ENCODE peak calls at places on chromosomes 4 and X, in four cellular contexts. Y, R, Q and D are unnamed samples.

GRCh38 chr4:122854444-122854843 is 27.8 kb downstream of the FGF2 start:
- DNase-seq in Y (no peak), R (no peak), Q (peak; percentile 66), D (no peak)

GRCh38 chrX:136453771-136454170 is 34.0 kb upstream of the BRS3 start:
- DNase-seq in Y (no peak), R (no peak), Q (no peak), D (no peak)

GRCh38 chrX:137567474-137568232 is 1.7 kb downstream of the ZIC3 start:
- DNase-seq in Y (peak; percentile 49), R (no peak), Q (no peak), D (no peak)

GRCh38 chrX:40893251-40893910 is 158.0 kb upstream of the MED14 start:
- DNase-seq in Y (no peak), R (peak; percentile 45), Q (no peak), D (no peak)

GRCh38 chr4:101187837-101188236 is 159.5 kb downstream of the PPP3CA start:
- DNase-seq in Y (no peak), R (no peak), Q (no peak), D (no peak)

GRCh38 chr4:5686338-5686737 is 22.0 kb downstream of the EVC2 start:
- DNase-seq in Y (no peak), R (no peak), Q (no peak), D (no peak)

GRCh38 chrX:77446029-77446585 is 1.1 kb upstream of the FGF16 start:
- DNase-seq in Y (peak; percentile 48), R (no peak), Q (no peak), D (no peak)

GRCh38 chr4:72305620-72306019 is 263.4 kb downstream of the ADAMTS3 start:
- DNase-seq in Y (no peak), R (no peak), Q (no peak), D (no peak)

GRCh38 chr4:57373971-57374370 is 263.8 kb upstream of the IGFBP7 start:
- DNase-seq in Y (no peak), R (no peak), Q (no peak), D (no peak)

GRCh38 chr4:78362310-78362709 is 189.3 kb upstream of the ANXA3 start:
- DNase-seq in Y (peak; percentile 18), R (no peak), Q (no peak), D (no peak)

GRCh38 chr4:174096999-174097398 is 186.5 kb downstream of the FBXO8 start:
- DNase-seq in Y (no peak), R (no peak), Q (no peak), D (no peak)

GRCh38 chrX:72240976-72241375 is 2.1 kb upstream of the ERCC6L start:
- DNase-seq in Y (no peak), R (no peak), Q (no peak), D (no peak)

GRCh38 chr4:189845145-189845846 is 95.4 kb upstream of the FRG1 start:
- DNase-seq in Y (no peak), R (no peak), Q (no peak), D (no peak)

GRCh38 chr4:4694296-4694772 is 152.5 kb upstream of the STX18 start:
- DNase-seq in Y (peak; percentile 49), R (no peak), Q (no peak), D (no peak)

GRCh38 chr4:177404980-177405379 is 37.3 kb downstream of the AGA start:
- DNase-seq in Y (no peak), R (no peak), Q (no peak), D (no peak)

GRCh38 chr4:99683913-99684312 is 26.3 kb upstream of the C4orf54 start:
- DNase-seq in Y (no peak), R (no peak), Q (no peak), D (no peak)

GRCh38 chr4:99679976-99680375 is 22.3 kb upstream of the C4orf54 start:
- DNase-seq in Y (no peak), R (no peak), Q (no peak), D (no peak)

GRCh38 chr4:99677161-99677560 is 19.5 kb upstream of the C4orf54 start:
- DNase-seq in Y (no peak), R (no peak), Q (no peak), D (no peak)

GRCh38 chr4:99679204-99679603 is 21.6 kb upstream of the C4orf54 start:
- DNase-seq in Y (no peak), R (peak; percentile 8), Q (no peak), D (no peak)
- TF ChIP-seq CTCF in Y (no peak), R (no peak), Q (no peak), D (no peak)

GRCh38 chr4:105808459-105809041 is 86.7 kb upstream of the NPNT start:
- DNase-seq in Y (no peak), R (peak; percentile 81), Q (no peak), D (peak; percentile 67)
- H3K4me3 ChIP-seq in Y (no peak overlapping the region), R (no peak overlapping the region), Q (no peak overlapping the region), D (peak overlapping the region; percentile 5)

GRCh38 chr4:14254252-14254651 is 626.7 kb upstream of the BOD1L1 start:
- DNase-seq in Y (peak; percentile 39), R (peak; percentile 46), Q (no peak), D (no peak)
- TF ChIP-seq CTCF in Y (peak; percentile 55), R (peak; percentile 74), Q (peak; percentile 69), D (peak; percentile 63)

DNA sequence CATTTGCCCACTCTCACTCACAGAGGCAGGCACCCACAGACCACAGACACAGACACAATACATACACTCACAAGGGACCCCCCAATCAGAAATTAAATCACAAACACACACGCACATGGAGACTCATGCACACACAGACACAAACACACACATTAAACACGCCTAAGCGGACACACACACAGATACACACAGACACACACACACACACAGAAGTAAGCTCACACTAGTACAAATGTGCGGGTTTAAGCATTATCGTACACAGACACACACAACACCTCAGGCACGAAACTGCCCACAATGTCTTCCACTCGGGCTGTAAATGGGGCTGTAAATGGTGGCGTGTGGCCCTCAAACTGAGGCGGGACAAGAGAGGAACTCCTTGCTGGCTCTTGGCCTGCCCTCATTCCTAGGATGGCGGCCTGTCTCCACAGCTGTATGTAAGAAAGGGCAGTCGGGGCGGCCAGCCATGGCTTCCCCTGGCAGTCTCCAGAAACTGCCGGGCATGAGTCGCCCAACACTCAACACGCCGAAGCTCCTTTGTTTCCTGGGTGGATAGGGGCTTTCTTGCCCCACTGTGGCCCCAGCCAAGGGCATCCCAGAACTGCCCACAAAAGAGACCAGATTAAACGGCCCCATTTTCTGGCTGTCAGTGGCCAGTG is 53.9 kb downstream of the NBDY start:
- DNase-seq in Y (no peak), R (no peak), Q (no peak), D (no peak)
- H3K4me3 ChIP-seq in Y (no peak overlapping the region), R (no peak overlapping the region), Q (peak overlapping the region; percentile 35), D (peak overlapping the region; percentile 38)

GRCh38 chr4:80033581-80033980 is 39.4 kb downstream of the ANTXR2 start:
- DNase-seq in Y (no peak), R (no peak), Q (no peak), D (no peak)
- TF ChIP-seq CTCF in Y (peak; percentile 20), R (no peak), Q (no peak), D (no peak)

GRCh38 chrX:155873203-155873602 is 7.9 kb upstream of the VAMP7 start:
- DNase-seq in Y (no peak), R (no peak), Q (no peak), D (no peak)

GRCh38 chrX:155871934-155872333 is 9.2 kb upstream of the VAMP7 start:
- DNase-seq in Y (no peak), R (no peak), Q (no peak), D (no peak)

GRCh38 chrX:155877288-155877687 is 3.9 kb upstream of the VAMP7 start:
- DNase-seq in Y (no peak), R (no peak), Q (no peak), D (no peak)

GRCh38 chrX:155876704-155877103 is 4.4 kb upstream of the VAMP7 start:
- DNase-seq in Y (no peak), R (no peak), Q (no peak), D (no peak)

GRCh38 chrX:155874571-155875244 is 6.4 kb upstream of the VAMP7 start:
- DNase-seq in Y (no peak), R (no peak), Q (no peak), D (no peak)
- H3K4me3 ChIP-seq in Y (no peak overlapping the region), R (peak overlapping the region; percentile 36), Q (no peak overlapping the region), D (no peak overlapping the region)

GRCh38 chr4:61520688-61521160 is 320.6 kb downstream of the ADGRL3 start:
- DNase-seq in Y (no peak), R (peak; percentile 56), Q (no peak), D (no peak)

GRCh38 chr4:61514991-61515390 is 314.9 kb downstream of the ADGRL3 start:
- DNase-seq in Y (no peak), R (no peak), Q (no peak), D (no peak)

GRCh38 chr4:61521451-61521850 is 321.3 kb downstream of the ADGRL3 start:
- DNase-seq in Y (no peak), R (no peak), Q (no peak), D (no peak)

GRCh38 chr4:61520176-61520575 is 320.1 kb downstream of the ADGRL3 start:
- DNase-seq in Y (no peak), R (no peak), Q (no peak), D (no peak)

DNA sequence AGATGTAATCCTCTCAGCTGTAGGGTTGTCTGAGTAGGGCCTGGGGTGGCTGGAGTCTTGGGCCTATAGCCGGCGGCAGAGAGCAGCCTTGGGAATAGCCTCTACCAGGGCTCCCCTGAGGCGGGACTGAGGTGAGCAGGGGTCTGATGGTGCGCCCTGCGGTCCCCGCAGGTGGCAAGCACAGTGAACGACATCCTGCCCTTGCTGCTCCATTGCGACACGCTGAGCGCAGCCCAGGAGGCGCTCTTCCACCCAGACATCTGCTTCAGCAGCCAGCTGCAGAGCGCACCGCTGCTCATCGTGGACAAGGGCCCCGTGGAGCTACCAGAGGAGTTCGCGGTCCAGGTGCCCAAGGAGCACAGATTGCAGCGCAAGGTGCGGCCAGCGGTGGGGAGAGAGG is 317.0 kb downstream of the ADGRL3 start:
- DNase-seq in Y (peak; percentile 70), R (no peak), Q (no peak), D (no peak)
- TF ChIP-seq CTCF in Y (peak; percentile 48), R (no peak), Q (no peak), D (no peak)

GRCh38 chr4:69330345-69330744 is 50.1 kb downstream of the UGT2B28 start:
- DNase-seq in Y (no peak), R (no peak), Q (no peak), D (no peak)
- H3K4me3 ChIP-seq in Y (no peak overlapping the region), R (no peak overlapping the region), Q (no peak overlapping the region), D (no peak overlapping the region)

GRCh38 chr4:153346563-153346962 is 2.1 kb downstream of the MND1 start:
- DNase-seq in Y (peak; percentile 35), R (no peak), Q (no peak), D (no peak)
- TF ChIP-seq CTCF in Y (peak; percentile 29), R (peak; percentile 10), Q (no peak), D (no peak)

GRCh38 chr4:143184503-143185252 is at the start of gene USP38:
- DNase-seq in Y (peak; percentile 95), R (peak; percentile 92), Q (peak; percentile 91), D (peak; percentile 81)

GRCh38 chr4:143185253-143186107 is 763 bp downstream of the USP38 start:
- DNase-seq in Y (peak; percentile 40), R (peak; percentile 14), Q (no peak), D (no peak)

GRCh38 chr4:143186202-143186601 is 1.5 kb downstream of the USP38 start:
- DNase-seq in Y (peak; percentile 3), R (peak; percentile 10), Q (no peak), D (no peak)

GRCh38 chr4:143184217-143184502 is 557 bp upstream of the USP38 start:
- DNase-seq in Y (no peak), R (no peak), Q (no peak), D (no peak)

GRCh38 chr4:143183513-143184216 is 1.1 kb upstream of the USP38 start:
- DNase-seq in Y (no peak), R (no peak), Q (no peak), D (no peak)
- H3K4me3 ChIP-seq in Y (peak overlapping the region; percentile 94), R (peak overlapping the region; percentile 83), Q (peak overlapping the region; percentile 97), D (peak overlapping the region; percentile 69)